ENCODE peak calls at places on chromosomes 5 and 9, in six cellular contexts. One of them, this sample, is unnamed.

GRCh38 chr5:167653645-167654106 is 637.8 kb upstream of the WWC1 start:
- DNase-seq in HepG2: no peak
- DNase-seq in WERI-Rb-1: no peak
- DNase-seq in natural killer cell: no peak
- DNase-seq in NCI-H524: no peak
- DNase-seq in SHP77: no peak
- DNase-seq in this sample: no peak

GRCh38 chr5:37838152-37838932 is 1.5 kb downstream of the GDNF start:
- DNase-seq in HepG2: no peak
- DNase-seq in NCI-H524: peak; percentile 78
- DNase-seq in natural killer cell: no peak
- DNase-seq in SHP77: no peak
- DNase-seq in WERI-Rb-1: peak; percentile 61
- DNase-seq in this sample: no peak

GRCh38 chr5:93874491-93874890 is 133.1 kb upstream of the POU5F2 start:
- DNase-seq in NCI-H524: no peak
- DNase-seq in HepG2: no peak
- DNase-seq in SHP77: no peak
- DNase-seq in natural killer cell: no peak
- DNase-seq in WERI-Rb-1: no peak
- DNase-seq in this sample: no peak

GRCh38 chr5:115179068-115179958 is 9.6 kb upstream of the TRIM36 start:
- DNase-seq in NCI-H524: peak; percentile 17
- DNase-seq in natural killer cell: no peak
- DNase-seq in SHP77: peak; percentile 52
- DNase-seq in HepG2: no peak
- DNase-seq in WERI-Rb-1: no peak
- DNase-seq in this sample: no peak

GRCh38 chr9:91451431-91452270 is 28.0 kb upstream of the NFIL3 start:
- DNase-seq in HepG2: no peak
- DNase-seq in NCI-H524: no peak
- DNase-seq in WERI-Rb-1: no peak
- DNase-seq in SHP77: no peak
- DNase-seq in natural killer cell: no peak
- DNase-seq in this sample: no peak

GRCh38 chr9:100670719-100671118 is 92.8 kb downstream of the CAVIN4 start:
- DNase-seq in HepG2: no peak
- DNase-seq in NCI-H524: peak; percentile 22
- DNase-seq in WERI-Rb-1: no peak
- DNase-seq in natural killer cell: no peak
- DNase-seq in SHP77: no peak
- DNase-seq in this sample: no peak

GRCh38 chr5:136036991-136037705 is 8.4 kb downstream of the TGFBI start:
- DNase-seq in WERI-Rb-1: no peak
- DNase-seq in NCI-H524: no peak
- DNase-seq in SHP77: peak; percentile 67
- DNase-seq in natural killer cell: no peak
- DNase-seq in HepG2: no peak
- DNase-seq in this sample: no peak

GRCh38 chr5:95760291-95761191 is 29.4 kb downstream of the RHOBTB3 start:
- DNase-seq in NCI-H524: no peak
- DNase-seq in WERI-Rb-1: no peak
- DNase-seq in natural killer cell: no peak
- DNase-seq in SHP77: no peak
- DNase-seq in HepG2: peak; percentile 71
- DNase-seq in this sample: no peak

GRCh38 chr9:20441704-20442423 is 180.4 kb downstream of the MLLT3 start:
- DNase-seq in SHP77: no peak
- DNase-seq in WERI-Rb-1: no peak
- DNase-seq in HepG2: no peak
- DNase-seq in natural killer cell: no peak
- DNase-seq in NCI-H524: no peak
- DNase-seq in this sample: no peak

GRCh38 chr5:114201332-114201731 is 160.5 kb upstream of the KCNN2 start:
- DNase-seq in HepG2: no peak
- DNase-seq in natural killer cell: no peak
- DNase-seq in WERI-Rb-1: no peak
- DNase-seq in SHP77: no peak
- DNase-seq in NCI-H524: no peak
- DNase-seq in this sample: no peak

This sample was measured in RWPE2.